ENCODE peak calls at places on chromosomes 5 and 9, in six cellular contexts. Q is HepG2, Y is upper lobe of left lung, T is SK-N-SH, D is tibial nerve, A is ovary. C is an unnamed sample. For H3K36me3 and H3K4me1, the result is how much of the 10 kb centered on the place peaks cover.

GRCh38 chr5:126536874-126537273 is 58.1 kb downstream of the ALDH7A1 start:
- DNase-seq in Q (no peak), Y (no peak), T (no peak), D (no peak), A (no peak), C (no peak)

GRCh38 chr9:126836216-126836615 is 24.2 kb upstream of the ZBTB34 start:
- DNase-seq in Q (no peak), Y (no peak), T (no peak), D (no peak), A (no peak), C (no peak)

GRCh38 chr9:76883341-76883740 is 22.6 kb downstream of the PRUNE2 start:
- DNase-seq in Q (no peak), Y (no peak), T (no peak), D (no peak), A (no peak), C (no peak)

GRCh38 chr9:124467410-124468060 is 17.3 kb downstream of the ADGRD2 start:
- DNase-seq in Q (no peak), Y (no peak), T (no peak), D (no peak), A (no peak), C (no peak)

GRCh38 chr5:43313854-43314457 is 744 bp upstream of the HMGCS1 start:
- DNase-seq in Q (no peak), Y (no peak), T (no peak), D (peak), A (peak), C (no peak)

GRCh38 chr5:175470756-175471155 is 7.6 kb upstream of the SFXN1 start:
- DNase-seq in Q (no peak), Y (no peak), T (no peak), D (no peak), A (no peak), C (no peak)

GRCh38 chr9:89896806-89897340 is 292.1 kb downstream of the GADD45G start:
- DNase-seq in Q (no peak), Y (peak), T (no peak), D (no peak), A (no peak), C (no peak)

GRCh38 chr5:179406031-179406681 is 60.9 kb upstream of the ADAMTS2 start:
- DNase-seq in Q (no peak), Y (no peak), T (no peak), D (peak), A (no peak), C (no peak)

GRCh38 chr5:134113908-134114875 is at the start of gene TCF7:
- DNase-seq in Q (peak), Y (peak), T (peak), D (peak), A (peak), C (peak)

GRCh38 chr5:64670277-64670676 is 20.0 kb upstream of the SHISAL2B start:
- DNase-seq in Q (no peak), Y (no peak), T (no peak), D (no peak), A (no peak), C (no peak)

GRCh38 chr5:143037071-143037470 is 266.9 kb downstream of the ARHGAP26 start:
- DNase-seq in Q (no peak), Y (no peak), T (no peak), D (no peak), A (no peak), C (no peak)

GRCh38 chr9:84140535-84141101 is 160.0 kb downstream of the RMI1 start:
- DNase-seq in Q (no peak), Y (no peak), T (no peak), D (no peak), A (peak), C (peak)

GRCh38 chr9:127116946-127117345 is 5.5 kb downstream of the ANGPTL2 start:
- DNase-seq in Q (no peak), Y (no peak), T (no peak), D (no peak), A (peak), C (no peak)

GRCh38 chr5:2135833-2136232 is 253.1 kb upstream of the IRX4 start:
- DNase-seq in Q (no peak), Y (no peak), T (no peak), D (no peak), A (no peak), C (no peak)

GRCh38 chr9:11159318-11159862 is 546.6 kb upstream of the PTPRD start:
- DNase-seq in Q (no peak), Y (no peak), T (no peak), D (no peak), A (no peak), C (no peak)

GRCh38 chr5:115343855-115344254 is 47.4 kb upstream of the CCDC112 start:
- DNase-seq in Q (peak), Y (no peak), T (no peak), D (no peak), A (no peak), C (no peak)

GRCh38 chr5:95554647-95555548 is at the start of the genes ARSK and SKIC3:
- DNase-seq in Q (peak), Y (peak), T (peak), D (peak), A (peak), C (peak)

GRCh38 chr9:113564804-113565237 is 101.3 kb downstream of the RGS3 start:
- DNase-seq in Q (no peak), Y (peak), T (peak), D (no peak), A (peak), C (peak)

GRCh38 chr9:16125637-16126036 is 572.8 kb downstream of the CCDC171 start:
- DNase-seq in Q (no peak), Y (no peak), T (no peak), D (no peak), A (no peak), C (no peak)

GRCh38 chr5:139763584-139764249 is 31.9 kb upstream of the PSD2 start:
- DNase-seq in Q (no peak), Y (no peak), T (peak), D (no peak), A (no peak), C (no peak)

GRCh38 chr9:92608221-92609141 is 61.5 kb downstream of the IPPK start:
- DNase-seq in Q (peak), Y (no peak), T (no peak), D (no peak), A (no peak), C (no peak)

GRCh38 chr9:15136646-15137045 is 170.4 kb downstream of the TTC39B start:
- DNase-seq in Q (no peak), Y (no peak), T (no peak), D (no peak), A (no peak), C (no peak)

GRCh38 chr9:27888661-27889295 is 315.5 kb upstream of the C9orf72 start:
- DNase-seq in Q (peak), Y (peak), T (peak), D (no peak), A (no peak), C (peak)

GRCh38 chr5:55467862-55468551 is 66.8 kb downstream of the PLPP1 start:
- DNase-seq in Q (no peak), Y (no peak), T (no peak), D (no peak), A (no peak), C (no peak)

GRCh38 chr5:73300520-73301207 is 127.7 kb downstream of the TMEM174 start:
- DNase-seq in Q (no peak), Y (no peak), T (no peak), D (no peak), A (no peak), C (no peak)

GRCh38 chr5:36875789-36876388 is 680 bp upstream of the NIPBL start:
- DNase-seq in Q (peak), Y (peak), T (peak), D (peak), A (peak), C (peak)

GRCh38 chr9:81427870-81428269 is 261.5 kb downstream of the TLE1 start:
- DNase-seq in Q (no peak), Y (no peak), T (no peak), D (no peak), A (no peak), C (no peak)

GRCh38 chr5:96023518-96023917 is 61.9 kb upstream of the ELL2 start:
- DNase-seq in Q (no peak), Y (no peak), T (no peak), D (no peak), A (no peak), C (no peak)

GRCh38 chr9:117622347-117622746 is 81.9 kb upstream of the TLR4 start:
- DNase-seq in Q (no peak), Y (no peak), T (no peak), D (no peak), A (no peak), C (no peak)

DNA sequence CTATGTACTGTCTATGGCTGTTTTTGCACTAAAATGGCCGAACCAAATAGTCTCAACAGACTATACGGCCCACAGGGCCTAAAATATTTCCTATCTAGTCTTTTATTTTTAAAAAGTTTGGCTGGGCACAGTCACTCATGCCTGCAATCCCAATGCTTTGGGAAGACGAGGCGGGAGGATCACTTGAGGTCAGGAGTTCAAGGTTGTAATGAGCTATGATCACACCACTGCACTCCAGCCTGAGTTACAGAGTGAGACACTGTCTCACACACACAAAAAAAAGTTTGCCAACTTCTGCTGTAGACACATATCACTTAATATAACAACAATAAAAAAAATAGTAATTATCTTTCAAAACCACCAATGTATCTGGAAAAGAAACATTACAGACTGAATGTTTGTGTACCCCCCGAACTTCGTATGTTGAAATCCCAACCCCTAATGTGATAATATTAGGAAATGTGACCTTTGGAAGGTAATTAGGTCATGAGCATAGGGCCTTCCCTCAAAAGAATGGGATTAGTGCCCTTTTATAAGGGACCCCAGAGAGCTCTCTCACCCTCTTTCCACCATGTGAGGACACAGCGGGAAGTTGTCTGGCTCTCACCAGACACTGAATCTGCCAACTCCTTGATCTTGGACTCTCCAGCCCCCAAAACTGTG is 53.5 kb upstream of the HK3 start:
- DNase-seq in Q (peak), Y (no peak), T (no peak), D (no peak), A (no peak), C (no peak)
- H3K36me3 ChIP-seq in Q (under half), Y (under half), T (half or more), D (half or more), A (under half), C (under half)

GRCh38 chr5:123117989-123118388 is 28.9 kb downstream of the PRDM6 start:
- DNase-seq in Q (no peak), Y (no peak), T (no peak), D (no peak), A (no peak), C (no peak)
- H3K4me1 ChIP-seq in Q (under half), Y (under half), T (under half), D (under half), A (under half), C (under half)

GRCh38 chr5:172697123-172698121 is 56.4 kb downstream of the NEURL1B start:
- DNase-seq in Q (peak), Y (peak), T (peak), D (peak), A (peak), C (peak)
- TF ChIP-seq EP300 in Q (no peak), Y (no peak), T (no peak), D (peak), A (no peak), C (no peak)

GRCh38 chr5:141003026-141003425 is 36.8 kb downstream of the PCDHAC2 start:
- DNase-seq in Q (no peak), Y (no peak), T (no peak), D (no peak), A (no peak), C (no peak)

GRCh38 chr5:141010047-141010793 is 41.0 kb upstream of the PCDHB1 start:
- DNase-seq in Q (no peak), Y (no peak), T (no peak), D (no peak), A (no peak), C (no peak)

GRCh38 chr5:141003791-141004601 is 37.7 kb downstream of the PCDHAC2 start:
- DNase-seq in Q (no peak), Y (peak), T (peak), D (no peak), A (no peak), C (no peak)

GRCh38 chr5:141002667-141002965 is 36.3 kb downstream of the PCDHAC2 start:
- DNase-seq in Q (no peak), Y (no peak), T (no peak), D (no peak), A (no peak), C (no peak)

DNA sequence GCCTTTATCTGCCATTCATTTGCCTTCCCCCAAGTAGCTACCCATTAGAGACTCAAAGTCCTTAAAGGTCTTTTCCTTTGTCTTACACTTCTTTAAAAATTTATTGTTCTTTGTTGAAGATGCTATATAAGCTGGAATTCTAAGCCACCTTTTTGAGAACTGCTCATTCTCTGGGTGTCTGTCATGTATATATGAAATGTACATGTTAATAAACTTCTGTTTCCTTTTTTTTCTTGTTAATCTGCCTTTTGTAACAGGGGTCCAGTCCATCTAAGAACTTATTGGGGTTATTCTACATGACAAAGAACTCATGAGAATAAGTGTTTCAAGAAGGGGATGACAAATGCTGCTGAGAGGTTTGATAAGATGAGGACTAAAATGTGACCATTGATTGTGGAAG is 41.5 kb downstream of the PCDHAC2 start:
- DNase-seq in Q (no peak), Y (no peak), T (no peak), D (no peak), A (no peak), C (no peak)
- H3K36me3 ChIP-seq in Q (under half), Y (under half), T (under half), D (under half), A (under half), C (under half)

GRCh38 chr5:33136785-33137184 is 304.0 kb upstream of the TARS1 start:
- DNase-seq in Q (no peak), Y (no peak), T (no peak), D (no peak), A (no peak), C (no peak)
- H3K4me1 ChIP-seq in Q (under half), Y (under half), T (under half), D (under half), A (under half), C (under half)